ENCODE peak calls at places on chromosomes 2 and 18, in ten cellular contexts. One of them, this sample, is unnamed.

GRCh38 chr2:120856421-120856862 is 120.8 kb downstream of the GLI2 start:
- DNase-seq in heart right ventricle: no peak
- DNase-seq in PC-3: peak; percentile 21
- DNase-seq in heart left ventricle: no peak
- DNase-seq in CD8-positive, alpha-beta T cell: no peak
- DNase-seq in kidney: no peak
- DNase-seq in thyroid gland: no peak
- DNase-seq in Panc1: no peak
- DNase-seq in stomach: no peak
- DNase-seq in fibroblast of lung: no peak
- DNase-seq in this sample: no peak

GRCh38 chr2:29729932-29730331 is 191.5 kb downstream of the ALK start:
- DNase-seq in PC-3: no peak
- DNase-seq in CD8-positive, alpha-beta T cell: no peak
- DNase-seq in Panc1: no peak
- DNase-seq in fibroblast of lung: no peak
- DNase-seq in kidney: no peak
- DNase-seq in thyroid gland: no peak
- DNase-seq in heart left ventricle: no peak
- DNase-seq in stomach: no peak
- DNase-seq in heart right ventricle: no peak
- DNase-seq in this sample: no peak

GRCh38 chr18:4106407-4107033 is 348.6 kb downstream of the DLGAP1 start:
- DNase-seq in heart right ventricle: peak; percentile 24
- DNase-seq in CD8-positive, alpha-beta T cell: peak; percentile 28
- DNase-seq in Panc1: peak; percentile 51
- DNase-seq in stomach: peak; percentile 69
- DNase-seq in PC-3: peak; percentile 78
- DNase-seq in kidney: no peak
- DNase-seq in fibroblast of lung: peak; percentile 52
- DNase-seq in heart left ventricle: peak; percentile 42
- DNase-seq in thyroid gland: peak; percentile 80
- DNase-seq in this sample: peak; percentile 54

GRCh38 chr2:78145395-78145996 is 623.3 kb upstream of the LRRTM4 start:
- DNase-seq in stomach: no peak
- DNase-seq in PC-3: no peak
- DNase-seq in thyroid gland: no peak
- DNase-seq in CD8-positive, alpha-beta T cell: no peak
- DNase-seq in kidney: no peak
- DNase-seq in heart right ventricle: no peak
- DNase-seq in Panc1: no peak
- DNase-seq in heart left ventricle: no peak
- DNase-seq in fibroblast of lung: no peak
- DNase-seq in this sample: no peak

GRCh38 chr2:132636346-132636745 is 33.7 kb downstream of the LYPD1 start:
- DNase-seq in CD8-positive, alpha-beta T cell: no peak
- DNase-seq in stomach: no peak
- DNase-seq in Panc1: no peak
- DNase-seq in kidney: no peak
- DNase-seq in PC-3: no peak
- DNase-seq in heart left ventricle: no peak
- DNase-seq in fibroblast of lung: no peak
- DNase-seq in thyroid gland: no peak
- DNase-seq in heart right ventricle: no peak
- DNase-seq in this sample: no peak

GRCh38 chr2:113962692-113963480 is 73.0 kb downstream of the ACTR3 start:
- DNase-seq in heart left ventricle: no peak
- DNase-seq in stomach: no peak
- DNase-seq in PC-3: peak; percentile 44
- DNase-seq in kidney: no peak
- DNase-seq in thyroid gland: no peak
- DNase-seq in Panc1: no peak
- DNase-seq in heart right ventricle: no peak
- DNase-seq in fibroblast of lung: peak; percentile 81
- DNase-seq in CD8-positive, alpha-beta T cell: no peak
- DNase-seq in this sample: no peak

GRCh38 chr18:75478996-75479870 is 51.7 kb upstream of the SMIM21 start:
- DNase-seq in PC-3: peak; percentile 73
- DNase-seq in heart right ventricle: no peak
- DNase-seq in fibroblast of lung: peak; percentile 81
- DNase-seq in kidney: no peak
- DNase-seq in heart left ventricle: no peak
- DNase-seq in CD8-positive, alpha-beta T cell: no peak
- DNase-seq in Panc1: peak; percentile 39
- DNase-seq in thyroid gland: no peak
- DNase-seq in stomach: no peak
- DNase-seq in this sample: no peak

GRCh38 chr2:96245609-96246390 is 20.0 kb downstream of the TMEM127 start:
- DNase-seq in heart right ventricle: no peak
- DNase-seq in CD8-positive, alpha-beta T cell: no peak
- DNase-seq in stomach: no peak
- DNase-seq in fibroblast of lung: peak; percentile 39
- DNase-seq in heart left ventricle: no peak
- DNase-seq in kidney: peak; percentile 53
- DNase-seq in PC-3: no peak
- DNase-seq in Panc1: no peak
- DNase-seq in thyroid gland: peak; percentile 29
- DNase-seq in this sample: no peak

GRCh38 chr18:55510809-55511208 is 77.2 kb downstream of the TCF4 start:
- DNase-seq in fibroblast of lung: peak; percentile 87
- DNase-seq in CD8-positive, alpha-beta T cell: no peak
- DNase-seq in kidney: no peak
- DNase-seq in heart left ventricle: peak; percentile 62
- DNase-seq in Panc1: no peak
- DNase-seq in PC-3: peak; percentile 51
- DNase-seq in stomach: no peak
- DNase-seq in heart right ventricle: no peak
- DNase-seq in thyroid gland: no peak
- DNase-seq in this sample: no peak

GRCh38 chr18:10015941-10016819 is 102.4 kb downstream of the VAPA start:
- DNase-seq in CD8-positive, alpha-beta T cell: no peak
- DNase-seq in heart right ventricle: no peak
- DNase-seq in PC-3: peak; percentile 63
- DNase-seq in fibroblast of lung: peak; percentile 90
- DNase-seq in kidney: no peak
- DNase-seq in Panc1: no peak
- DNase-seq in heart left ventricle: peak; percentile 34
- DNase-seq in stomach: no peak
- DNase-seq in thyroid gland: peak; percentile 77
- DNase-seq in this sample: no peak

GRCh38 chr2:192162392-192163042 is 32.2 kb downstream of the TMEFF2 start:
- DNase-seq in heart right ventricle: no peak
- DNase-seq in CD8-positive, alpha-beta T cell: peak; percentile 46
- DNase-seq in PC-3: peak; percentile 87
- DNase-seq in stomach: peak; percentile 72
- DNase-seq in thyroid gland: peak; percentile 77
- DNase-seq in kidney: no peak
- DNase-seq in heart left ventricle: peak; percentile 63
- DNase-seq in Panc1: peak; percentile 33
- DNase-seq in fibroblast of lung: peak; percentile 85
- DNase-seq in this sample: peak; percentile 69

GRCh38 chr2:134177351-134177931 is 76.4 kb upstream of the MGAT5 start:
- DNase-seq in PC-3: no peak
- DNase-seq in heart right ventricle: no peak
- DNase-seq in kidney: no peak
- DNase-seq in CD8-positive, alpha-beta T cell: no peak
- DNase-seq in fibroblast of lung: peak; percentile 35
- DNase-seq in Panc1: no peak
- DNase-seq in heart left ventricle: no peak
- DNase-seq in thyroid gland: peak; percentile 72
- DNase-seq in stomach: peak; percentile 54
- DNase-seq in this sample: peak; percentile 17

GRCh38 chr2:163703386-163703785 is 32.4 kb downstream of the FIGN start:
- DNase-seq in CD8-positive, alpha-beta T cell: no peak
- DNase-seq in fibroblast of lung: no peak
- DNase-seq in Panc1: no peak
- DNase-seq in PC-3: no peak
- DNase-seq in thyroid gland: no peak
- DNase-seq in heart right ventricle: no peak
- DNase-seq in stomach: no peak
- DNase-seq in heart left ventricle: no peak
- DNase-seq in kidney: no peak
- DNase-seq in this sample: no peak

GRCh38 chr2:11079131-11079824 is 76.0 kb upstream of the SLC66A3 start:
- DNase-seq in CD8-positive, alpha-beta T cell: no peak
- DNase-seq in heart right ventricle: no peak
- DNase-seq in Panc1: no peak
- DNase-seq in stomach: no peak
- DNase-seq in fibroblast of lung: no peak
- DNase-seq in PC-3: peak; percentile 62
- DNase-seq in kidney: no peak
- DNase-seq in thyroid gland: no peak
- DNase-seq in heart left ventricle: no peak
- DNase-seq in this sample: no peak

DNA sequence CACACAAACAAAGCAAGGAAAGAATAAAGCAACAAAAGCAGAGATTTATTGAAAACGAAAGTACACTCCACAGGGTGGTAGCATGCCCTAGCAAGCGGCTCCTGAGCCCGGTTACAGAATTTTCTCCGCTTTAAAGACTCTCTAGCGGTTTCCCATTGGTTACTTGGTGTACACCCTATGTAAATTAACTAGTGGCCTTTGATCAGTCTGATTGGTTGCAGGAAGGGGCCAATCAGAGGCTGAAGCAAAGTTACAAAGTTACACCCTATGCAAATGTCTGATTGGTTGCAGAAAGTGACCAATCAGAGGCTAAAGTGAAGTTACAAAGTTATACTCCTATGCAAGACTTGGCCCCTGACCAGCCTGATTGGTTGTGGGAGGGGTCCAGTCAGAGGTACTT is 242.9 kb downstream of the LDLRAD4 start:
- DNase-seq in heart left ventricle: no peak
- DNase-seq in thyroid gland: no peak
- DNase-seq in Panc1: no peak
- DNase-seq in fibroblast of lung: no peak
- DNase-seq in heart right ventricle: no peak
- DNase-seq in stomach: peak; percentile 8
- DNase-seq in CD8-positive, alpha-beta T cell: no peak
- DNase-seq in PC-3: no peak
- DNase-seq in kidney: no peak
- DNase-seq in this sample: no peak
- H3K4me1 ChIP-seq in heart left ventricle: peaks cover 40% of the 10 kb centered on the region
- H3K4me1 ChIP-seq in thyroid gland: no peaks in the 10 kb centered on the region
- H3K4me1 ChIP-seq in Panc1: no peaks in the 10 kb centered on the region
- H3K4me1 ChIP-seq in fibroblast of lung: no peaks in the 10 kb centered on the region
- H3K4me1 ChIP-seq in heart right ventricle: peaks cover 49% of the 10 kb centered on the region
- H3K4me1 ChIP-seq in stomach: no peaks in the 10 kb centered on the region
- H3K4me1 ChIP-seq in CD8-positive, alpha-beta T cell: peaks cover 44% of the 10 kb centered on the region
- H3K4me1 ChIP-seq in PC-3: no peaks in the 10 kb centered on the region
- H3K4me1 ChIP-seq in kidney: peaks cover 3% of the 10 kb centered on the region
- H3K4me1 ChIP-seq in this sample: no peaks in the 10 kb centered on the region

GRCh38 chr2:175180701-175181103 is 808 bp downstream of the ATP5MC3 start:
- DNase-seq in heart right ventricle: peak; percentile 20
- DNase-seq in fibroblast of lung: peak; percentile 53
- DNase-seq in Panc1: no peak
- DNase-seq in CD8-positive, alpha-beta T cell: peak; percentile 50
- DNase-seq in PC-3: peak; percentile 28
- DNase-seq in heart left ventricle: peak; percentile 53
- DNase-seq in stomach: peak; percentile 39
- DNase-seq in thyroid gland: peak; percentile 48
- DNase-seq in kidney: no peak
- DNase-seq in this sample: no peak
- H3K27ac ChIP-seq in heart right ventricle: peak overlapping the region; percentile 96
- H3K27ac ChIP-seq in fibroblast of lung: peak overlapping the region; percentile 67
- H3K27ac ChIP-seq in Panc1: peak overlapping the region; percentile 83
- H3K27ac ChIP-seq in CD8-positive, alpha-beta T cell: peak overlapping the region; percentile 76
- H3K27ac ChIP-seq in PC-3: peak overlapping the region; percentile 57
- H3K27ac ChIP-seq in heart left ventricle: peak overlapping the region; percentile 95
- H3K27ac ChIP-seq in stomach: peak overlapping the region; percentile 92
- H3K27ac ChIP-seq in thyroid gland: peak overlapping the region; percentile 71
- H3K27ac ChIP-seq in kidney: peak overlapping the region; percentile 94
- H3K27ac ChIP-seq in this sample: peak overlapping the region; percentile 86

GRCh38 chr2:47984041-47984440 is 77.7 kb upstream of the FBXO11 start:
- DNase-seq in fibroblast of lung: peak; percentile 2
- DNase-seq in kidney: no peak
- DNase-seq in heart left ventricle: no peak
- DNase-seq in Panc1: no peak
- DNase-seq in stomach: no peak
- DNase-seq in PC-3: peak; percentile 12
- DNase-seq in thyroid gland: peak; percentile 4
- DNase-seq in heart right ventricle: no peak
- DNase-seq in CD8-positive, alpha-beta T cell: no peak
- DNase-seq in this sample: no peak
- TF ChIP-seq CTCF in fibroblast of lung: no peak
- TF ChIP-seq CTCF in kidney: no peak
- TF ChIP-seq CTCF in heart left ventricle: no peak
- TF ChIP-seq CTCF in Panc1: no peak
- TF ChIP-seq CTCF in stomach: no peak
- TF ChIP-seq CTCF in PC-3: no peak
- TF ChIP-seq CTCF in thyroid gland: no peak
- TF ChIP-seq CTCF in heart right ventricle: no peak
- TF ChIP-seq CTCF in CD8-positive, alpha-beta T cell: no peak
- TF ChIP-seq CTCF in this sample: no peak

GRCh38 chr2:18346364-18346763 is 214.1 kb downstream of the RDH14 start:
- DNase-seq in CD8-positive, alpha-beta T cell: no peak
- DNase-seq in thyroid gland: peak; percentile 54
- DNase-seq in Panc1: no peak
- DNase-seq in heart right ventricle: no peak
- DNase-seq in heart left ventricle: peak; percentile 23
- DNase-seq in stomach: peak; percentile 31
- DNase-seq in fibroblast of lung: peak; percentile 20
- DNase-seq in kidney: no peak
- DNase-seq in PC-3: no peak
- DNase-seq in this sample: peak; percentile 7

GRCh38 chr2:18336975-18337374 is 223.5 kb downstream of the RDH14 start:
- DNase-seq in Panc1: no peak
- DNase-seq in thyroid gland: no peak
- DNase-seq in heart right ventricle: no peak
- DNase-seq in CD8-positive, alpha-beta T cell: no peak
- DNase-seq in kidney: no peak
- DNase-seq in PC-3: no peak
- DNase-seq in heart left ventricle: no peak
- DNase-seq in stomach: no peak
- DNase-seq in fibroblast of lung: no peak
- DNase-seq in this sample: no peak

GRCh38 chr2:18339326-18339725 is 221.1 kb downstream of the RDH14 start:
- DNase-seq in stomach: no peak
- DNase-seq in PC-3: no peak
- DNase-seq in fibroblast of lung: peak; percentile 75
- DNase-seq in kidney: no peak
- DNase-seq in heart right ventricle: no peak
- DNase-seq in heart left ventricle: no peak
- DNase-seq in CD8-positive, alpha-beta T cell: no peak
- DNase-seq in thyroid gland: no peak
- DNase-seq in Panc1: no peak
- DNase-seq in this sample: no peak

GRCh38 chr2:18345848-18346247 is 214.6 kb downstream of the RDH14 start:
- DNase-seq in CD8-positive, alpha-beta T cell: no peak
- DNase-seq in fibroblast of lung: no peak
- DNase-seq in thyroid gland: peak; percentile 76
- DNase-seq in kidney: no peak
- DNase-seq in stomach: peak; percentile 57
- DNase-seq in Panc1: no peak
- DNase-seq in heart left ventricle: peak; percentile 27
- DNase-seq in PC-3: peak; percentile 21
- DNase-seq in heart right ventricle: no peak
- DNase-seq in this sample: peak; percentile 32

DNA sequence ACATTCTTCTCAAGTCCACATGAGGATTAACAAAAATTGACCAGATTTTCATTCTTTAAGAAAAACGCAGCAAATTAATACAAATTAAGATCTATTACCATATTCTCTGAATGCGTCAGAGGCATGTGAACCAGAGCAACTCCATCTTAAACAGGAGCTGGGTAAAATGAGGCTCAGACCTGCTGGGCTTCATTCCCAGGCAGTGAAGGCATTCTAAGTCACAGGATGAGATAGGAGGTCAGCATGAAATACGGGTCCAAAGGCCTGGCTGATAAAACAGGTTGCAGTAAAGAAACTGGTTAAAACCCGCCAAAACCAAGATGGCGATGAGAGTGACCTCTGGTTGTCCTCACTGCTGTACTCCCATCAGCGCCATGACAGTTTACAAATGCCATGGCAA is 217.6 kb downstream of the RDH14 start:
- DNase-seq in heart left ventricle: no peak
- DNase-seq in kidney: no peak
- DNase-seq in Panc1: no peak
- DNase-seq in heart right ventricle: no peak
- DNase-seq in thyroid gland: no peak
- DNase-seq in stomach: no peak
- DNase-seq in PC-3: no peak
- DNase-seq in fibroblast of lung: no peak
- DNase-seq in CD8-positive, alpha-beta T cell: no peak
- DNase-seq in this sample: no peak
- H3K4me1 ChIP-seq in heart left ventricle: no peaks in the 10 kb centered on the region
- H3K4me1 ChIP-seq in kidney: no peaks in the 10 kb centered on the region
- H3K4me1 ChIP-seq in Panc1: no peaks in the 10 kb centered on the region
- H3K4me1 ChIP-seq in heart right ventricle: no peaks in the 10 kb centered on the region
- H3K4me1 ChIP-seq in thyroid gland: no peaks in the 10 kb centered on the region
- H3K4me1 ChIP-seq in stomach: no peaks in the 10 kb centered on the region
- H3K4me1 ChIP-seq in PC-3: no peaks in the 10 kb centered on the region
- H3K4me1 ChIP-seq in fibroblast of lung: no peaks in the 10 kb centered on the region
- H3K4me1 ChIP-seq in CD8-positive, alpha-beta T cell: no peaks in the 10 kb centered on the region
- H3K4me1 ChIP-seq in this sample: no peaks in the 10 kb centered on the region

This sample was measured in prostate gland.